ENCODE peak calls at places on chromosome 12, in four cellular contexts. E, H, M and J are unnamed samples. For H3K4me1, the result is how much of the 10 kb centered on the place peaks cover.

GRCh38 chr12:94650143-94651056 is at the start of gene TMCC3:
- DNase-seq in E (peak), H (peak), M (peak), J (peak)

GRCh38 chr12:112824166-112824565 is 32.6 kb downstream of the RPH3A start:
- DNase-seq in E (no peak), H (no peak), M (no peak), J (no peak)

GRCh38 chr12:107223816-107224215 is 130.5 kb upstream of the CRY1 start:
- DNase-seq in E (no peak), H (no peak), M (no peak), J (no peak)

GRCh38 chr12:55724226-55724939 is 4.2 kb downstream of the RDH5 start:
- DNase-seq in E (peak), H (peak), M (peak), J (peak)

GRCh38 chr12:75270157-75270556 is 60.0 kb downstream of the CAPS2 start:
- DNase-seq in E (no peak), H (no peak), M (no peak), J (no peak)

GRCh38 chr12:96487634-96488033 is 1.7 kb upstream of the CFAP54 start:
- DNase-seq in E (no peak), H (no peak), M (no peak), J (no peak)

GRCh38 chr12:108720757-108721514 is 10.4 kb downstream of the CORO1C start:
- DNase-seq in E (no peak), H (no peak), M (no peak), J (no peak)

GRCh38 chr12:126734738-126735137 is 1532.2 kb upstream of the TMEM132C start:
- DNase-seq in E (no peak), H (no peak), M (no peak), J (no peak)

GRCh38 chr12:51915003-51915625 is 7.8 kb downstream of the ACVRL1 start:
- DNase-seq in E (no peak), H (no peak), M (no peak), J (no peak)

GRCh38 chr12:91249059-91250055 is 66.7 kb upstream of the DCN start:
- DNase-seq in E (no peak), H (no peak), M (no peak), J (no peak)

DNA sequence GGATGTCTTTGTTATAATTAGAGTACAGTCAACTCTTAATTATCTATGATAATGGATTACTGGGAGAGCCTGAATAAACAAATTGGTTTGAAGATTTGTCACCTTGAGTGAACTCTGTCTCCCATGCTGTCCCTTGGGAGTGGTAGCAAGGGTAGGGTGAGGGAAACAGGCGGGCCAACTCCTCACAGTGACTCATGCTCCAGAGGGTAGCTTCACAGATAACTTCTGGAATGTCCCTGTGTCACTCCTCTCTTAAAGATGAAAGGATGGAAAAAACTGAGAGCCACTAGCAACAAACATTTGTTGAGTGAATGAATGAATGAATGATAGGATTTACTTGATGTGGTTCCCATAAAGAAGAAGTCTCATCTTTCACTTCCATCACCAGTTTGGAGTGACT is 53.5 kb downstream of the RASSF9 start:
- DNase-seq in E (no peak), H (no peak), M (no peak), J (no peak)
- H3K4me1 ChIP-seq in E (under half), H (under half), M (under half), J (under half)

GRCh38 chr12:53217049-53217929 is 10.2 kb upstream of the ITGB7 start:
- DNase-seq in E (peak), H (peak), M (peak), J (no peak)
- H3K4me1 ChIP-seq in E (under half), H (under half), M (under half), J (under half)

GRCh38 chr12:116187158-116187511 is 90.4 kb downstream of the MED13L start:
- DNase-seq in E (no peak), H (no peak), M (no peak), J (no peak)
- H3K4me1 ChIP-seq in E (under half), H (under half), M (under half), J (under half)

GRCh38 chr12:123435636-123436016 is 858 bp downstream of the RILPL2 start:
- DNase-seq in E (no peak), H (no peak), M (no peak), J (no peak)
- H3K4me1 ChIP-seq in E (under half), H (under half), M (under half), J (under half)

GRCh38 chr12:11540156-11540555 is 109.3 kb upstream of the ETV6 start:
- DNase-seq in E (no peak), H (no peak), M (no peak), J (no peak)

GRCh38 chr12:11542599-11542998 is 106.9 kb upstream of the ETV6 start:
- DNase-seq in E (no peak), H (no peak), M (no peak), J (no peak)

GRCh38 chr12:11540615-11541014 is 108.9 kb upstream of the ETV6 start:
- DNase-seq in E (no peak), H (no peak), M (no peak), J (no peak)

GRCh38 chr12:11543513-11544168 is 105.8 kb upstream of the ETV6 start:
- DNase-seq in E (no peak), H (no peak), M (no peak), J (no peak)

DNA sequence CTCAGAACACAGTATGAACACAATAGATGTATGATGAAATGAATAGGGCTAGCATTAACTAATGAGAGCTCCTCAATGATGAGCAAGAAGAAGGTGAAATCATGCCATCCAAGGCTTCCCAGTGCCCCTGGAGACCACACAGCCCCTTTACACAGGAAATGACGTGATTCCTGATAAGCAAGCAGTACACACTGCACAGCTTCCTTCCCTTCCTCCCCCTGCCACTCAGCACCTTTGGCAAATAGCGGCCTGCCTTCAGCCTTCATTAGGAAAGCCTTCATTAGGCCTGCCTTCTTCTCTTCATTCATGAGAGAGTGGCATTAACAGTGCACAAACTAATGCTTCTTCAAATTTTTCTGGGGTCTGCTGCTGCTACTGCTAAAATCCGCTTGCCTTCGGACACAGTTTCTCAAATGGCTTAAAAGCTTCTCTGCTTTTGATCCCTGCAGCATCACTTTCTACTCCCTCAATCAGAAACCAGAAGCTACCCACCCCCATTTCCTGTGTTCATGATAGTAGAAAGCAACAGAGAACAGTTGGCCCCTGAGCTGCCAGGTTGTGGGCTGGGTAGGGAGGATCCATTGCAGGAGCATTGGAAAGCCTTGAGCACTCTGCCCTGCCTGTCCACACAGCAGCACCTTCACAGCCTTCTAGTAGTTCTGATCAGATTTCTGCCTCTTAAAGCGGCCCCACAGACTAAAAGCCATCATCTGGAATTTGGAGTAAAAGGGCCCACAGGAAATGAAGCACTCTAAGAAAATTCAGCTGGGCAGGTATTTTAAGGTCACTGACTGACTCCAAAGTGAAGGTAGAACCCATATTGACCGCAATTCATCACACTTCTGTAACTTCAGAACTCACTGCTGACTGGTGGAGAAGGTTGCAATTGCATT is 103.8 kb upstream of the ETV6 start:
- DNase-seq in E (no peak), H (peak), M (no peak), J (no peak)
- H3K4me1 ChIP-seq in E (under half), H (under half), M (under half), J (under half)

DNA sequence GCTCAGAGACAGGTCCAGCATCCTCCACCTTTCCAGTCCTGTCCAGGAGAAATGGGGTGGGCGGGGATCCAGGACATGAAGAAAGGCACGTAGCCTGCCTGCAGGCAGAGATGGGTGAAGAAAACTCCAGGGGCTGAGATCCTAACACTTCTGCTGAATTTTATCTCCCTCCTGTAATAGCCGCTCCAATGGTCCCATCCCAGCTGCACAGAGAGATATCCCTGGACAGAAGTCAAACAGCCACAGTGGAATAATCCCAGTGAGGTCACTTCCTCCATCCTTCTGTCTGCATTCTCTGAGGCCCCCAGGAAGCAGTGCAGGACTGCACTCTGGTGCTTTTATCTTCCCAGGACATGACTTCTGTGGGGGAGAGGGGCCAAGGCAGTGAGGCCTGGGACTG is 26.3 kb downstream of the KRT18 start:
- DNase-seq in E (no peak), H (no peak), M (no peak), J (no peak)
- H3K4me1 ChIP-seq in E (under half), H (under half), M (under half), J (under half)

GRCh38 chr12:124567035-124567672 is at the start of gene NCOR2:
- DNase-seq in E (no peak), H (peak), M (no peak), J (no peak)
- H3K4me1 ChIP-seq in E (half or more), H (under half), M (under half), J (under half)

GRCh38 chr12:31005256-31005943 is 68.3 kb upstream of the DDX11 start:
- DNase-seq in E (peak), H (no peak), M (no peak), J (no peak)
- H3K4me1 ChIP-seq in E (under half), H (under half), M (under half), J (under half)

GRCh38 chr12:47771304-47771703 is 1.7 kb upstream of the SLC48A1 start:
- DNase-seq in E (no peak), H (no peak), M (no peak), J (no peak)

GRCh38 chr12:47768323-47768811 is 4.7 kb upstream of the SLC48A1 start:
- DNase-seq in E (no peak), H (no peak), M (no peak), J (no peak)

GRCh38 chr12:47770086-47770726 is 2.8 kb upstream of the SLC48A1 start:
- DNase-seq in E (no peak), H (no peak), M (no peak), J (peak)

GRCh38 chr12:47767197-47767724 is 5.8 kb upstream of the SLC48A1 start:
- DNase-seq in E (peak), H (peak), M (peak), J (peak)

DNA sequence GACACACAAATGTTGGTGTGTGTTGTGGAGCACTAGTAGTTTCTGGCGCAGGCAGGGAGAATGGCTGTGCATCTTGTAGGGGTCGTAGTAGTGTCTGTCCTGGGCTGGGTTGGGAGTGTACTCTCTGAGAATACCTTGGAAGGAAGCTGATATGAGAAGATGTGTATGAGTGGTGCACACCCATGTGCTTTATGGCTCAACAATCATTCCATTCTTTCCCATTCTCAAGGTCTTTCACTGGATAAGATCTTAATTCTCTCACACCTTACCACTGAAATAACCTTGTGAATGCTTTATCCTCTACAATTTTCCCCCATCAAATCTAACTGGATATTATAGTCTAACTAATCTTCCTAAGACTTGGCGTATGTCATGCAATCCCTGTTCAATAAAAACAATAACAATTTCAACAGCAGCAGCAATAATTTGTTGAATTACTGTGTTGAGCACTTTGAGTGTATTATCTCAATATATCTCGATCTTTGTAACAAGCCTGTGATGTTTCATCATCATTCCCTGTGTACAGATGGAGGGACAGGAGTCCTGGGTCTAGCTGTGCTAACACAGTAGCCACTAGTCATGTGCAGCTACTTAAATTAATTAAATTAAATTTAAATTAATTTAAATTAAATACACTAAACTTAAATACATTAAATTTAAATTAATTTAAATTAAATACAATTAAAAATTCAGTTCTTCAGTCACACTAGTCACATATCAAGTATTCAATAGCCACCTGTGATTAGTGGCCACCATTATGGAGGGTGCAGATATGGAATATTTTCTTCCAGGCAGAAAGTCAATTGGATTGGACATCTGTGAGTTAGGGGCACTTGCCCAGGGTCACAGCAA is 3.6 kb upstream of the SLC48A1 start:
- DNase-seq in E (no peak), H (no peak), M (no peak), J (no peak)
- H3K4me1 ChIP-seq in E (under half), H (under half), M (under half), J (under half)

DNA sequence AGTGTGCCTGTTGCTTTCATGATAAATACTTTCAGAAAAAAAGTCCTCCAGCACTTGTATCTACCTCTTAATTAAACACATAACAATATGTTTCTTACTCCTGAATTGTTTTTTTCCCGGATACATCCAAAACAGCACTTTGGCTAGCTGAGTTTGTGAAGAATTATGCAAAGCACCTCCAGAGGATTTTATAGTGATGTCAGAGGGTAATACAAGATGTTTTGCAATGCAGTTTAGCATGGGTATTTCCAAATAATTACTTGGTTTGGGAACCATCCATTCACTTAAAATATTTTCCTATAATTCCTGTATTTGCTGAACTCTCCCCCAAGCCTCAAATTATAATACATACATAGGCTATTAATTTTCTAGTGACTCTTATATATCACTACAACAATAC is 37.7 kb upstream of the DBX2 start:
- DNase-seq in E (no peak), H (no peak), M (no peak), J (no peak)
- H3K4me1 ChIP-seq in E (under half), H (under half), M (under half), J (under half)